ENCODE peak calls at places on chromosomes 6 and 20, in nine cellular contexts. One of them, this sample, is unnamed.

GRCh38 chr6:32989375-32989774 is 20.0 kb downstream of the HLA-DOA start:
- DNase-seq in mammary epithelial cell: no peak
- DNase-seq in A549: no peak
- DNase-seq in IMR-90: no peak
- DNase-seq in NCI-H774: no peak
- DNase-seq in astrocyte of the cerebellum: no peak
- DNase-seq in left ventricle myocardium superior: no peak
- DNase-seq in activated CD4-positive, alpha-beta T cell treated with anti-CD3 and anti-CD28 coated beads, Interleukin-2, amount 50 U/mL, for 48 hours: no peak
- DNase-seq in OCI-LY7: no peak
- DNase-seq in this sample: no peak

GRCh38 chr6:43122146-43122545 is 46.0 kb downstream of the PTK7 start:
- DNase-seq in mammary epithelial cell: no peak
- DNase-seq in A549: no peak
- DNase-seq in IMR-90: no peak
- DNase-seq in NCI-H774: no peak
- DNase-seq in astrocyte of the cerebellum: no peak
- DNase-seq in left ventricle myocardium superior: no peak
- DNase-seq in activated CD4-positive, alpha-beta T cell treated with anti-CD3 and anti-CD28 coated beads, Interleukin-2, amount 50 U/mL, for 48 hours: no peak
- DNase-seq in OCI-LY7: no peak
- DNase-seq in this sample: no peak

GRCh38 chr6:52183131-52183530 is 3.0 kb upstream of the IL17A start:
- DNase-seq in mammary epithelial cell: no peak
- DNase-seq in A549: no peak
- DNase-seq in IMR-90: no peak
- DNase-seq in NCI-H774: no peak
- DNase-seq in astrocyte of the cerebellum: no peak
- DNase-seq in left ventricle myocardium superior: no peak
- DNase-seq in activated CD4-positive, alpha-beta T cell treated with anti-CD3 and anti-CD28 coated beads, Interleukin-2, amount 50 U/mL, for 48 hours: no peak
- DNase-seq in OCI-LY7: no peak
- DNase-seq in this sample: no peak

GRCh38 chr20:34164569-34164968 is 52.5 kb upstream of the EIF2S2 start:
- DNase-seq in mammary epithelial cell: no peak
- DNase-seq in A549: no peak
- DNase-seq in IMR-90: no peak
- DNase-seq in NCI-H774: no peak
- DNase-seq in astrocyte of the cerebellum: no peak
- DNase-seq in left ventricle myocardium superior: no peak
- DNase-seq in activated CD4-positive, alpha-beta T cell treated with anti-CD3 and anti-CD28 coated beads, Interleukin-2, amount 50 U/mL, for 48 hours: no peak
- DNase-seq in OCI-LY7: no peak
- DNase-seq in this sample: no peak

GRCh38 chr6:136468711-136469110 is 81.5 kb downstream of the MAP7 start:
- DNase-seq in mammary epithelial cell: no peak
- DNase-seq in A549: no peak
- DNase-seq in IMR-90: no peak
- DNase-seq in NCI-H774: no peak
- DNase-seq in astrocyte of the cerebellum: no peak
- DNase-seq in left ventricle myocardium superior: no peak
- DNase-seq in activated CD4-positive, alpha-beta T cell treated with anti-CD3 and anti-CD28 coated beads, Interleukin-2, amount 50 U/mL, for 48 hours: no peak
- DNase-seq in OCI-LY7: no peak
- DNase-seq in this sample: no peak

GRCh38 chr20:62409935-62410741 is 3.1 kb upstream of the CABLES2 start:
- DNase-seq in mammary epithelial cell: no peak
- DNase-seq in A549: peak; percentile 49
- DNase-seq in IMR-90: no peak
- DNase-seq in NCI-H774: peak; percentile 45
- DNase-seq in astrocyte of the cerebellum: no peak
- DNase-seq in left ventricle myocardium superior: peak; percentile 72
- DNase-seq in activated CD4-positive, alpha-beta T cell treated with anti-CD3 and anti-CD28 coated beads, Interleukin-2, amount 50 U/mL, for 48 hours: no peak
- DNase-seq in OCI-LY7: peak; percentile 67
- DNase-seq in this sample: no peak

GRCh38 chr6:37638414-37639079 is 59.1 kb downstream of the MDGA1 start:
- DNase-seq in mammary epithelial cell: peak; percentile 47
- DNase-seq in A549: no peak
- DNase-seq in IMR-90: no peak
- DNase-seq in NCI-H774: no peak
- DNase-seq in astrocyte of the cerebellum: no peak
- DNase-seq in left ventricle myocardium superior: no peak
- DNase-seq in activated CD4-positive, alpha-beta T cell treated with anti-CD3 and anti-CD28 coated beads, Interleukin-2, amount 50 U/mL, for 48 hours: no peak
- DNase-seq in OCI-LY7: no peak
- DNase-seq in this sample: no peak

GRCh38 chr6:56593801-56594318 is 48.8 kb downstream of the DST start:
- DNase-seq in mammary epithelial cell: no peak
- DNase-seq in A549: no peak
- DNase-seq in IMR-90: peak; percentile 57
- DNase-seq in NCI-H774: no peak
- DNase-seq in astrocyte of the cerebellum: no peak
- DNase-seq in left ventricle myocardium superior: no peak
- DNase-seq in activated CD4-positive, alpha-beta T cell treated with anti-CD3 and anti-CD28 coated beads, Interleukin-2, amount 50 U/mL, for 48 hours: no peak
- DNase-seq in OCI-LY7: peak; percentile 65
- DNase-seq in this sample: no peak

GRCh38 chr6:138541793-138542481 is 42.6 kb upstream of the NHSL1 start:
- DNase-seq in mammary epithelial cell: no peak
- DNase-seq in A549: no peak
- DNase-seq in IMR-90: no peak
- DNase-seq in NCI-H774: no peak
- DNase-seq in astrocyte of the cerebellum: no peak
- DNase-seq in left ventricle myocardium superior: no peak
- DNase-seq in activated CD4-positive, alpha-beta T cell treated with anti-CD3 and anti-CD28 coated beads, Interleukin-2, amount 50 U/mL, for 48 hours: no peak
- DNase-seq in OCI-LY7: no peak
- DNase-seq in this sample: no peak

GRCh38 chr6:42618686-42619085 is 54.9 kb downstream of the UBR2 start:
- DNase-seq in mammary epithelial cell: peak; percentile 12
- DNase-seq in A549: no peak
- DNase-seq in IMR-90: peak; percentile 83
- DNase-seq in NCI-H774: no peak
- DNase-seq in astrocyte of the cerebellum: no peak
- DNase-seq in left ventricle myocardium superior: no peak
- DNase-seq in activated CD4-positive, alpha-beta T cell treated with anti-CD3 and anti-CD28 coated beads, Interleukin-2, amount 50 U/mL, for 48 hours: no peak
- DNase-seq in OCI-LY7: no peak
- DNase-seq in this sample: no peak

GRCh38 chr20:31593221-31594001 is 11.7 kb upstream of the ID1 start:
- DNase-seq in mammary epithelial cell: peak; percentile 100
- DNase-seq in A549: peak; percentile 96
- DNase-seq in IMR-90: peak; percentile 89
- DNase-seq in NCI-H774: no peak
- DNase-seq in astrocyte of the cerebellum: no peak
- DNase-seq in left ventricle myocardium superior: no peak
- DNase-seq in activated CD4-positive, alpha-beta T cell treated with anti-CD3 and anti-CD28 coated beads, Interleukin-2, amount 50 U/mL, for 48 hours: peak; percentile 36
- DNase-seq in OCI-LY7: no peak
- DNase-seq in this sample: no peak

GRCh38 chr6:124573953-124574352 is 388.3 kb upstream of the RNF217 start:
- DNase-seq in mammary epithelial cell: no peak
- DNase-seq in A549: no peak
- DNase-seq in IMR-90: no peak
- DNase-seq in NCI-H774: peak; percentile 32
- DNase-seq in astrocyte of the cerebellum: no peak
- DNase-seq in left ventricle myocardium superior: no peak
- DNase-seq in activated CD4-positive, alpha-beta T cell treated with anti-CD3 and anti-CD28 coated beads, Interleukin-2, amount 50 U/mL, for 48 hours: no peak
- DNase-seq in OCI-LY7: no peak
- DNase-seq in this sample: no peak

GRCh38 chr6:121630716-121631115 is 195.3 kb downstream of the GJA1 start:
- DNase-seq in mammary epithelial cell: peak; percentile 86
- DNase-seq in A549: no peak
- DNase-seq in IMR-90: no peak
- DNase-seq in NCI-H774: no peak
- DNase-seq in astrocyte of the cerebellum: no peak
- DNase-seq in left ventricle myocardium superior: no peak
- DNase-seq in activated CD4-positive, alpha-beta T cell treated with anti-CD3 and anti-CD28 coated beads, Interleukin-2, amount 50 U/mL, for 48 hours: no peak
- DNase-seq in OCI-LY7: no peak
- DNase-seq in this sample: no peak

GRCh38 chr6:6816716-6817115 is 228.2 kb downstream of the LY86 start:
- DNase-seq in mammary epithelial cell: no peak
- DNase-seq in A549: no peak
- DNase-seq in IMR-90: no peak
- DNase-seq in NCI-H774: no peak
- DNase-seq in astrocyte of the cerebellum: no peak
- DNase-seq in left ventricle myocardium superior: no peak
- DNase-seq in activated CD4-positive, alpha-beta T cell treated with anti-CD3 and anti-CD28 coated beads, Interleukin-2, amount 50 U/mL, for 48 hours: no peak
- DNase-seq in OCI-LY7: no peak
- DNase-seq in this sample: no peak

GRCh38 chr20:19764207-19764606 is 6.1 kb downstream of the RIN2 start:
- DNase-seq in mammary epithelial cell: no peak
- DNase-seq in A549: no peak
- DNase-seq in IMR-90: peak; percentile 21
- DNase-seq in NCI-H774: no peak
- DNase-seq in astrocyte of the cerebellum: no peak
- DNase-seq in left ventricle myocardium superior: no peak
- DNase-seq in activated CD4-positive, alpha-beta T cell treated with anti-CD3 and anti-CD28 coated beads, Interleukin-2, amount 50 U/mL, for 48 hours: no peak
- DNase-seq in OCI-LY7: no peak
- DNase-seq in this sample: no peak

GRCh38 chr20:5996765-5997164 is 46.3 kb downstream of the MCM8 start:
- DNase-seq in mammary epithelial cell: no peak
- DNase-seq in A549: no peak
- DNase-seq in IMR-90: no peak
- DNase-seq in NCI-H774: no peak
- DNase-seq in astrocyte of the cerebellum: no peak
- DNase-seq in left ventricle myocardium superior: no peak
- DNase-seq in activated CD4-positive, alpha-beta T cell treated with anti-CD3 and anti-CD28 coated beads, Interleukin-2, amount 50 U/mL, for 48 hours: no peak
- DNase-seq in OCI-LY7: peak; percentile 29
- DNase-seq in this sample: peak; percentile 83

GRCh38 chr20:59827138-59828056 is 106.0 kb downstream of the SYCP2 start:
- DNase-seq in mammary epithelial cell: no peak
- DNase-seq in A549: no peak
- DNase-seq in IMR-90: no peak
- DNase-seq in NCI-H774: no peak
- DNase-seq in astrocyte of the cerebellum: no peak
- DNase-seq in left ventricle myocardium superior: no peak
- DNase-seq in activated CD4-positive, alpha-beta T cell treated with anti-CD3 and anti-CD28 coated beads, Interleukin-2, amount 50 U/mL, for 48 hours: no peak
- DNase-seq in OCI-LY7: no peak
- DNase-seq in this sample: no peak

This sample was measured in CD8-positive, alpha-beta memory T cell.